ENCODE peak calls at places on chromosome 1, in ten cellular contexts. One of them, this sample, is unnamed.

GRCh38 chr1:52142220-52143153 is 598 bp downstream of the ZFYVE9 start:
- DNase-seq in memory B cell: peak
- DNase-seq in NCI-H1092: peak
- DNase-seq in cardiac muscle cell: peak
- DNase-seq in BJ: no peak
- DNase-seq in EL: peak
- DNase-seq in fibroblast of lung: peak
- DNase-seq in activated naive CD8-positive, alpha-beta T cell treated with anti-CD3 and anti-CD28 coated beads, Interleukin-2, amount 50 U/mL, for 24 hours: peak
- DNase-seq in hypothalamus: peak
- DNase-seq in activated T-cell treated with anti-CD3 and anti-CD28 coated beads for 4 hours: peak
- DNase-seq in this sample: peak

GRCh38 chr1:15911927-15912326 is 64.0 kb downstream of the ZBTB17 start:
- DNase-seq in EL: no peak
- DNase-seq in memory B cell: no peak
- DNase-seq in activated naive CD8-positive, alpha-beta T cell treated with anti-CD3 and anti-CD28 coated beads, Interleukin-2, amount 50 U/mL, for 24 hours: no peak
- DNase-seq in hypothalamus: no peak
- DNase-seq in fibroblast of lung: no peak
- DNase-seq in activated T-cell treated with anti-CD3 and anti-CD28 coated beads for 4 hours: no peak
- DNase-seq in NCI-H1092: no peak
- DNase-seq in cardiac muscle cell: no peak
- DNase-seq in BJ: no peak
- DNase-seq in this sample: no peak

GRCh38 chr1:2275796-2276536 is 47.8 kb downstream of the SKI start:
- DNase-seq in fibroblast of lung: peak
- DNase-seq in EL: no peak
- DNase-seq in activated T-cell treated with anti-CD3 and anti-CD28 coated beads for 4 hours: no peak
- DNase-seq in hypothalamus: no peak
- DNase-seq in memory B cell: no peak
- DNase-seq in activated naive CD8-positive, alpha-beta T cell treated with anti-CD3 and anti-CD28 coated beads, Interleukin-2, amount 50 U/mL, for 24 hours: no peak
- DNase-seq in NCI-H1092: no peak
- DNase-seq in BJ: no peak
- DNase-seq in cardiac muscle cell: no peak
- DNase-seq in this sample: no peak

GRCh38 chr1:42747125-42747524 is 7.1 kb upstream of the CLDN19 start:
- DNase-seq in fibroblast of lung: peak
- DNase-seq in cardiac muscle cell: peak
- DNase-seq in memory B cell: peak
- DNase-seq in BJ: no peak
- DNase-seq in hypothalamus: peak
- DNase-seq in activated naive CD8-positive, alpha-beta T cell treated with anti-CD3 and anti-CD28 coated beads, Interleukin-2, amount 50 U/mL, for 24 hours: peak
- DNase-seq in EL: no peak
- DNase-seq in activated T-cell treated with anti-CD3 and anti-CD28 coated beads for 4 hours: peak
- DNase-seq in NCI-H1092: peak
- DNase-seq in this sample: peak

GRCh38 chr1:211910917-211911485 is 80.4 kb upstream of the LPGAT1 start:
- DNase-seq in BJ: no peak
- DNase-seq in cardiac muscle cell: no peak
- DNase-seq in EL: no peak
- DNase-seq in hypothalamus: no peak
- DNase-seq in activated T-cell treated with anti-CD3 and anti-CD28 coated beads for 4 hours: no peak
- DNase-seq in activated naive CD8-positive, alpha-beta T cell treated with anti-CD3 and anti-CD28 coated beads, Interleukin-2, amount 50 U/mL, for 24 hours: no peak
- DNase-seq in memory B cell: no peak
- DNase-seq in NCI-H1092: no peak
- DNase-seq in fibroblast of lung: no peak
- DNase-seq in this sample: peak

GRCh38 chr1:168202941-168203654 is 22.7 kb upstream of the SFT2D2 start:
- DNase-seq in EL: peak
- DNase-seq in cardiac muscle cell: no peak
- DNase-seq in activated naive CD8-positive, alpha-beta T cell treated with anti-CD3 and anti-CD28 coated beads, Interleukin-2, amount 50 U/mL, for 24 hours: no peak
- DNase-seq in hypothalamus: no peak
- DNase-seq in memory B cell: no peak
- DNase-seq in fibroblast of lung: peak
- DNase-seq in BJ: peak
- DNase-seq in NCI-H1092: no peak
- DNase-seq in activated T-cell treated with anti-CD3 and anti-CD28 coated beads for 4 hours: no peak
- DNase-seq in this sample: no peak

GRCh38 chr1:240117202-240117769 is 25.6 kb downstream of the FMN2 start:
- DNase-seq in activated naive CD8-positive, alpha-beta T cell treated with anti-CD3 and anti-CD28 coated beads, Interleukin-2, amount 50 U/mL, for 24 hours: no peak
- DNase-seq in hypothalamus: no peak
- DNase-seq in cardiac muscle cell: no peak
- DNase-seq in BJ: no peak
- DNase-seq in fibroblast of lung: no peak
- DNase-seq in EL: peak
- DNase-seq in activated T-cell treated with anti-CD3 and anti-CD28 coated beads for 4 hours: no peak
- DNase-seq in memory B cell: no peak
- DNase-seq in NCI-H1092: no peak
- DNase-seq in this sample: peak

GRCh38 chr1:51100264-51100880 is 1.7 kb upstream of the C1orf185 start:
- DNase-seq in NCI-H1092: no peak
- DNase-seq in hypothalamus: no peak
- DNase-seq in cardiac muscle cell: no peak
- DNase-seq in activated naive CD8-positive, alpha-beta T cell treated with anti-CD3 and anti-CD28 coated beads, Interleukin-2, amount 50 U/mL, for 24 hours: no peak
- DNase-seq in memory B cell: no peak
- DNase-seq in activated T-cell treated with anti-CD3 and anti-CD28 coated beads for 4 hours: no peak
- DNase-seq in BJ: no peak
- DNase-seq in EL: no peak
- DNase-seq in fibroblast of lung: no peak
- DNase-seq in this sample: no peak

GRCh38 chr1:230423936-230424335 is 2.2 kb downstream of the PGBD5 start:
- DNase-seq in memory B cell: no peak
- DNase-seq in activated naive CD8-positive, alpha-beta T cell treated with anti-CD3 and anti-CD28 coated beads, Interleukin-2, amount 50 U/mL, for 24 hours: no peak
- DNase-seq in fibroblast of lung: no peak
- DNase-seq in hypothalamus: no peak
- DNase-seq in EL: no peak
- DNase-seq in activated T-cell treated with anti-CD3 and anti-CD28 coated beads for 4 hours: no peak
- DNase-seq in BJ: no peak
- DNase-seq in NCI-H1092: no peak
- DNase-seq in cardiac muscle cell: no peak
- DNase-seq in this sample: no peak

GRCh38 chr1:154729031-154729442 is 121.1 kb upstream of the ADAR start:
- DNase-seq in EL: peak
- DNase-seq in cardiac muscle cell: no peak
- DNase-seq in memory B cell: no peak
- DNase-seq in activated naive CD8-positive, alpha-beta T cell treated with anti-CD3 and anti-CD28 coated beads, Interleukin-2, amount 50 U/mL, for 24 hours: no peak
- DNase-seq in NCI-H1092: no peak
- DNase-seq in BJ: no peak
- DNase-seq in activated T-cell treated with anti-CD3 and anti-CD28 coated beads for 4 hours: no peak
- DNase-seq in fibroblast of lung: no peak
- DNase-seq in hypothalamus: no peak
- DNase-seq in this sample: no peak